ENCODE peak calls at places on chromosomes 1 and 21, in four cellular contexts. One of them, this sample, is unnamed.

GRCh38 chr1:224544276-224544675 is 71.8 kb upstream of the CNIH3 start:
- DNase-seq in Daoy: no peak
- DNase-seq in amniotic stem cell: no peak
- DNase-seq in hypothalamus: no peak
- DNase-seq in this sample: no peak

GRCh38 chr21:32307706-32308105 is 9.1 kb downstream of the MRAP start:
- DNase-seq in Daoy: no peak
- DNase-seq in amniotic stem cell: no peak
- DNase-seq in hypothalamus: no peak
- DNase-seq in this sample: no peak

GRCh38 chr1:215568287-215568692 is 1.2 kb downstream of the KCTD3 start:
- DNase-seq in Daoy: peak
- DNase-seq in amniotic stem cell: peak
- DNase-seq in hypothalamus: peak
- DNase-seq in this sample: no peak

GRCh38 chr1:193614817-193615216 is 428.4 kb upstream of the B3GALT2 start:
- DNase-seq in Daoy: peak
- DNase-seq in amniotic stem cell: no peak
- DNase-seq in hypothalamus: no peak
- DNase-seq in this sample: no peak

GRCh38 chr1:94105501-94105952 is 15.4 kb downstream of the ABCA4 start:
- DNase-seq in Daoy: no peak
- DNase-seq in amniotic stem cell: no peak
- DNase-seq in hypothalamus: no peak
- DNase-seq in this sample: no peak

GRCh38 chr1:223709598-223709997 is 2.7 kb upstream of the CAPN2 start:
- DNase-seq in Daoy: no peak
- DNase-seq in amniotic stem cell: no peak
- DNase-seq in hypothalamus: no peak
- DNase-seq in this sample: no peak

GRCh38 chr1:112509005-112509659 is 367 bp downstream of the WNT2B start:
- DNase-seq in Daoy: no peak
- DNase-seq in amniotic stem cell: no peak
- DNase-seq in hypothalamus: no peak
- DNase-seq in this sample: no peak

GRCh38 chr1:244836135-244836521 is 670 bp downstream of the COX20 start:
- DNase-seq in Daoy: peak
- DNase-seq in amniotic stem cell: no peak
- DNase-seq in hypothalamus: no peak
- DNase-seq in this sample: no peak

GRCh38 chr1:228397454-228397786 is 9.2 kb downstream of the TRIM11 start:
- DNase-seq in Daoy: no peak
- DNase-seq in amniotic stem cell: no peak
- DNase-seq in hypothalamus: no peak
- DNase-seq in this sample: no peak

GRCh38 chr1:244603498-244603897 is 49.4 kb upstream of the DESI2 start:
- DNase-seq in Daoy: peak
- DNase-seq in amniotic stem cell: peak
- DNase-seq in hypothalamus: no peak
- DNase-seq in this sample: no peak

This sample was measured in C1 segment of cervical spinal cord.